ENCODE peak calls at places on chromosome 17, in six cellular contexts. One of them, this sample, is unnamed.

GRCh38 chr17:55086635-55087058 is 118.1 kb downstream of the STXBP4 start:
- DNase-seq in neuronal stem cell: no peak
- DNase-seq in mucosa of descending colon: no peak
- DNase-seq in cardiac muscle cell: peak; percentile 89
- DNase-seq in tibial artery: no peak
- DNase-seq in uterus: no peak
- DNase-seq in this sample: no peak

GRCh38 chr17:44260296-44260695 is 7.6 kb downstream of the SLC4A1 start:
- DNase-seq in tibial artery: no peak
- DNase-seq in cardiac muscle cell: no peak
- DNase-seq in mucosa of descending colon: no peak
- DNase-seq in uterus: no peak
- DNase-seq in neuronal stem cell: no peak
- DNase-seq in this sample: no peak

GRCh38 chr17:32803544-32803943 is 73.4 kb downstream of the MYO1D start:
- DNase-seq in mucosa of descending colon: no peak
- DNase-seq in uterus: no peak
- DNase-seq in cardiac muscle cell: peak; percentile 49
- DNase-seq in neuronal stem cell: no peak
- DNase-seq in tibial artery: no peak
- DNase-seq in this sample: no peak

GRCh38 chr17:7579839-7580630 is 597 bp downstream of the CD68 start:
- DNase-seq in mucosa of descending colon: no peak
- DNase-seq in tibial artery: no peak
- DNase-seq in uterus: no peak
- DNase-seq in cardiac muscle cell: no peak
- DNase-seq in neuronal stem cell: no peak
- DNase-seq in this sample: no peak

GRCh38 chr17:76742958-76743357 is 5.0 kb downstream of the MFSD11 start:
- DNase-seq in uterus: no peak
- DNase-seq in cardiac muscle cell: no peak
- DNase-seq in neuronal stem cell: no peak
- DNase-seq in mucosa of descending colon: no peak
- DNase-seq in tibial artery: no peak
- DNase-seq in this sample: no peak

GRCh38 chr17:83192161-83192788 is 112.9 kb downstream of the METRNL start:
- DNase-seq in uterus: peak; percentile 12
- DNase-seq in mucosa of descending colon: no peak
- DNase-seq in cardiac muscle cell: no peak
- DNase-seq in neuronal stem cell: no peak
- DNase-seq in tibial artery: peak; percentile 78
- DNase-seq in this sample: peak; percentile 5

GRCh38 chr17:83067071-83067717 is 12.2 kb upstream of the METRNL start:
- DNase-seq in mucosa of descending colon: peak; percentile 20
- DNase-seq in tibial artery: peak; percentile 10
- DNase-seq in cardiac muscle cell: no peak
- DNase-seq in neuronal stem cell: no peak
- DNase-seq in uterus: peak; percentile 12
- DNase-seq in this sample: no peak

GRCh38 chr17:14935139-14935538 is 330.0 kb downstream of the PMP22 start:
- DNase-seq in neuronal stem cell: no peak
- DNase-seq in uterus: no peak
- DNase-seq in mucosa of descending colon: no peak
- DNase-seq in tibial artery: no peak
- DNase-seq in cardiac muscle cell: no peak
- DNase-seq in this sample: no peak

GRCh38 chr17:1108810-1109605 is 70.8 kb downstream of the ABR start:
- DNase-seq in neuronal stem cell: no peak
- DNase-seq in cardiac muscle cell: peak; percentile 75
- DNase-seq in uterus: peak; percentile 59
- DNase-seq in mucosa of descending colon: peak; percentile 82
- DNase-seq in tibial artery: no peak
- DNase-seq in this sample: peak; percentile 11

GRCh38 chr17:7191571-7192270 is 12.6 kb upstream of the ASGR1 start:
- DNase-seq in neuronal stem cell: peak; percentile 73
- DNase-seq in uterus: peak; percentile 55
- DNase-seq in cardiac muscle cell: peak; percentile 40
- DNase-seq in tibial artery: no peak
- DNase-seq in mucosa of descending colon: no peak
- DNase-seq in this sample: no peak

GRCh38 chr17:9499041-9499440 is 76.6 kb downstream of the STX8 start:
- DNase-seq in uterus: no peak
- DNase-seq in mucosa of descending colon: no peak
- DNase-seq in tibial artery: no peak
- DNase-seq in neuronal stem cell: no peak
- DNase-seq in cardiac muscle cell: no peak
- DNase-seq in this sample: no peak

GRCh38 chr17:65797809-65798208 is 236.4 kb upstream of the AXIN2 start:
- DNase-seq in tibial artery: no peak
- DNase-seq in cardiac muscle cell: peak; percentile 37
- DNase-seq in neuronal stem cell: no peak
- DNase-seq in mucosa of descending colon: no peak
- DNase-seq in uterus: no peak
- DNase-seq in this sample: no peak

GRCh38 chr17:28878981-28879380 is 18.6 kb downstream of the FLOT2 start:
- DNase-seq in cardiac muscle cell: peak; percentile 52
- DNase-seq in uterus: no peak
- DNase-seq in tibial artery: no peak
- DNase-seq in mucosa of descending colon: no peak
- DNase-seq in neuronal stem cell: no peak
- DNase-seq in this sample: peak; percentile 53

GRCh38 chr17:74798239-74798707 is 22.1 kb upstream of the NAT9 start:
- DNase-seq in cardiac muscle cell: no peak
- DNase-seq in uterus: no peak
- DNase-seq in tibial artery: no peak
- DNase-seq in mucosa of descending colon: no peak
- DNase-seq in neuronal stem cell: no peak
- DNase-seq in this sample: no peak

GRCh38 chr17:50690887-50691549 is 16.7 kb downstream of the ANKRD40 start:
- DNase-seq in tibial artery: no peak
- DNase-seq in uterus: no peak
- DNase-seq in neuronal stem cell: no peak
- DNase-seq in mucosa of descending colon: no peak
- DNase-seq in cardiac muscle cell: no peak
- DNase-seq in this sample: no peak

GRCh38 chr17:64133546-64134215 is 3.7 kb upstream of the ERN1 start:
- DNase-seq in mucosa of descending colon: no peak
- DNase-seq in tibial artery: no peak
- DNase-seq in uterus: no peak
- DNase-seq in neuronal stem cell: peak; percentile 49
- DNase-seq in cardiac muscle cell: peak; percentile 80
- DNase-seq in this sample: peak; percentile 55

GRCh38 chr17:62749926-62750325 is 58.2 kb downstream of the MARCHF10 start:
- DNase-seq in cardiac muscle cell: no peak
- DNase-seq in tibial artery: no peak
- DNase-seq in mucosa of descending colon: no peak
- DNase-seq in uterus: no peak
- DNase-seq in neuronal stem cell: no peak
- DNase-seq in this sample: no peak

GRCh38 chr17:58587713-58588117 is 73.3 kb upstream of the MTMR4 start:
- DNase-seq in neuronal stem cell: peak; percentile 64
- DNase-seq in cardiac muscle cell: peak; percentile 58
- DNase-seq in mucosa of descending colon: peak; percentile 53
- DNase-seq in tibial artery: peak; percentile 29
- DNase-seq in uterus: peak; percentile 31
- DNase-seq in this sample: peak; percentile 61

GRCh38 chr17:66755101-66755943 is 79.6 kb upstream of the CACNG5 start:
- DNase-seq in mucosa of descending colon: peak; percentile 39
- DNase-seq in tibial artery: no peak
- DNase-seq in neuronal stem cell: no peak
- DNase-seq in uterus: no peak
- DNase-seq in cardiac muscle cell: no peak
- DNase-seq in this sample: no peak

GRCh38 chr17:38584350-38584925 is 21.3 kb downstream of the SRCIN1 start:
- DNase-seq in tibial artery: peak; percentile 31
- DNase-seq in neuronal stem cell: no peak
- DNase-seq in cardiac muscle cell: peak; percentile 72
- DNase-seq in uterus: peak; percentile 53
- DNase-seq in mucosa of descending colon: peak; percentile 79
- DNase-seq in this sample: peak; percentile 81

GRCh38 chr17:3558603-3559269 is 1.1 kb upstream of the TRPV3 start:
- DNase-seq in tibial artery: no peak
- DNase-seq in cardiac muscle cell: peak; percentile 43
- DNase-seq in neuronal stem cell: no peak
- DNase-seq in uterus: no peak
- DNase-seq in mucosa of descending colon: peak; percentile 81
- DNase-seq in this sample: no peak

GRCh38 chr17:38357488-38358123 is 6.0 kb downstream of the SOCS7 start:
- DNase-seq in cardiac muscle cell: no peak
- DNase-seq in neuronal stem cell: no peak
- DNase-seq in mucosa of descending colon: no peak
- DNase-seq in tibial artery: no peak
- DNase-seq in uterus: no peak
- DNase-seq in this sample: no peak

GRCh38 chr17:76681222-76682137 is 29.3 kb downstream of the MXRA7 start:
- DNase-seq in cardiac muscle cell: peak; percentile 84
- DNase-seq in uterus: peak; percentile 76
- DNase-seq in tibial artery: peak; percentile 72
- DNase-seq in neuronal stem cell: peak; percentile 73
- DNase-seq in mucosa of descending colon: peak; percentile 84
- DNase-seq in this sample: peak; percentile 50

GRCh38 chr17:44071772-44072171 is 1.2 kb downstream of the G6PC3 start:
- DNase-seq in mucosa of descending colon: no peak
- DNase-seq in tibial artery: no peak
- DNase-seq in neuronal stem cell: no peak
- DNase-seq in uterus: no peak
- DNase-seq in cardiac muscle cell: no peak
- DNase-seq in this sample: no peak

GRCh38 chr17:73513426-73513825 is 130.8 kb downstream of the SDK2 start:
- DNase-seq in mucosa of descending colon: no peak
- DNase-seq in uterus: no peak
- DNase-seq in cardiac muscle cell: no peak
- DNase-seq in neuronal stem cell: no peak
- DNase-seq in tibial artery: no peak
- DNase-seq in this sample: no peak

GRCh38 chr17:73508931-73509605 is 135.2 kb downstream of the SDK2 start:
- DNase-seq in uterus: no peak
- DNase-seq in neuronal stem cell: no peak
- DNase-seq in cardiac muscle cell: no peak
- DNase-seq in tibial artery: no peak
- DNase-seq in mucosa of descending colon: no peak
- DNase-seq in this sample: no peak

GRCh38 chr17:73511716-73512115 is 132.5 kb downstream of the SDK2 start:
- DNase-seq in cardiac muscle cell: no peak
- DNase-seq in mucosa of descending colon: no peak
- DNase-seq in neuronal stem cell: no peak
- DNase-seq in uterus: no peak
- DNase-seq in tibial artery: no peak
- DNase-seq in this sample: no peak

GRCh38 chr17:73508057-73508930 is 136.0 kb downstream of the SDK2 start:
- DNase-seq in mucosa of descending colon: no peak
- DNase-seq in neuronal stem cell: no peak
- DNase-seq in uterus: no peak
- DNase-seq in cardiac muscle cell: no peak
- DNase-seq in tibial artery: no peak
- DNase-seq in this sample: no peak

GRCh38 chr17:73510981-73511442 is 133.2 kb downstream of the SDK2 start:
- DNase-seq in mucosa of descending colon: no peak
- DNase-seq in tibial artery: no peak
- DNase-seq in neuronal stem cell: no peak
- DNase-seq in cardiac muscle cell: no peak
- DNase-seq in uterus: no peak
- DNase-seq in this sample: peak; percentile 52
- H3K4me3 ChIP-seq in mucosa of descending colon: no peak overlapping the region
- H3K4me3 ChIP-seq in tibial artery: no peak overlapping the region
- H3K4me3 ChIP-seq in neuronal stem cell: no peak overlapping the region
- H3K4me3 ChIP-seq in cardiac muscle cell: no peak overlapping the region
- H3K4me3 ChIP-seq in uterus: no peak overlapping the region
- H3K4me3 ChIP-seq in this sample: no peak overlapping the region

GRCh38 chr17:46138470-46138869 is 54.8 kb downstream of the KANSL1 start:
- DNase-seq in cardiac muscle cell: no peak
- DNase-seq in neuronal stem cell: no peak
- DNase-seq in tibial artery: no peak
- DNase-seq in mucosa of descending colon: no peak
- DNase-seq in uterus: no peak
- DNase-seq in this sample: no peak
- H3K4me1 ChIP-seq in cardiac muscle cell: peaks cover 44% of the 10 kb centered on the region
- H3K4me1 ChIP-seq in neuronal stem cell: no peaks in the 10 kb centered on the region
- H3K4me1 ChIP-seq in tibial artery: no peaks in the 10 kb centered on the region
- H3K4me1 ChIP-seq in mucosa of descending colon: peaks cover 15% of the 10 kb centered on the region
- H3K4me1 ChIP-seq in uterus: peaks cover 15% of the 10 kb centered on the region
- H3K4me1 ChIP-seq in this sample: peaks cover 3% of the 10 kb centered on the region

GRCh38 chr17:80028030-80028429 is 7.6 kb downstream of the TBC1D16 start:
- DNase-seq in tibial artery: no peak
- DNase-seq in mucosa of descending colon: peak; percentile 5
- DNase-seq in cardiac muscle cell: no peak
- DNase-seq in neuronal stem cell: no peak
- DNase-seq in uterus: no peak
- DNase-seq in this sample: no peak
- H3K9me3 ChIP-seq in tibial artery: no peaks in the 10 kb centered on the region
- H3K9me3 ChIP-seq in mucosa of descending colon: no peaks in the 10 kb centered on the region
- H3K9me3 ChIP-seq in cardiac muscle cell: no peaks in the 10 kb centered on the region
- H3K9me3 ChIP-seq in neuronal stem cell: peaks cover 19% of the 10 kb centered on the region
- H3K9me3 ChIP-seq in uterus: no peaks in the 10 kb centered on the region
- H3K9me3 ChIP-seq in this sample: no peaks in the 10 kb centered on the region

DNA sequence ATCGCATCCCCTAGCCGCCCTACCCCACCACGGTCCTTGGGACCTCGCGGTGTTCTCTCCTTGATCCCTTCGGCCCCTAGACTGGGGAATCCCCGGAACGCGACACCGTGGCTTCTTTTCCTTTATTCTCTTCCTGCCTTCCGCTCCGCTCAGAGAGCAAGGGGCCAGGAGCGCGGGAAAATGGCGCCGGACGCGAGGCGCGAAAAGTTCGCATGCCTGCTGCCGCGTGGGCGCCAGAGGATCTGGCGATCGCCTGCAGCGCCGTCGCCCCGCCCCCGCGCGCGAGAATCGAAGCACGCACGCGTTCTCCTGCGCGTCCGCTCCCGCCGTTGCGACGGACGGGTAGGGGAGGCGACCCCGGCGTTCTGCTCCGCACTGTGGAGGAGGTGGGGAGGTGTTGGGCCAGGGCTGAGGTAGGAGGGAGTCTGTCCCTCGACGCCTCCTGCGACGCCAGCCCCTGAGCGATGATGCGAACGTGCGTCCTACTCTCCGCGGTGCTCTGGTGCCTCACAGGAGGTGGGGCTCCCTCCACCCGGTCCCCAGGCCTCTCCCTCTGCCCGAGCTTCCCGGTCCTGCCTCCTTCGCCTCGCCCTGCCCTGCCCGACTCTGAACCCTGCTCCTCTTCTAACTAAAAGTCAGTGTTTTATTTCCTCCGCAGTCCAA is at the start of gene ZPBP2:
- DNase-seq in neuronal stem cell: no peak
- DNase-seq in tibial artery: no peak
- DNase-seq in cardiac muscle cell: no peak
- DNase-seq in mucosa of descending colon: peak; percentile 48
- DNase-seq in uterus: no peak
- DNase-seq in this sample: no peak
- H3K4me3 ChIP-seq in neuronal stem cell: no peak within 1 kb of the TSS
- H3K4me3 ChIP-seq in tibial artery: no peak within 1 kb of the TSS
- H3K4me3 ChIP-seq in cardiac muscle cell: no peak within 1 kb of the TSS
- H3K4me3 ChIP-seq in mucosa of descending colon: no peak within 1 kb of the TSS
- H3K4me3 ChIP-seq in uterus: no peak within 1 kb of the TSS
- H3K4me3 ChIP-seq in this sample: no peak within 1 kb of the TSS

This sample was measured in HAP-1.